ENCODE peak calls at places on chromosome 5, in seven cellular contexts. One of them, this sample, is unnamed.

GRCh38 chr5:129820-130219 is 37.9 kb downstream of the PLEKHG4B start:
- DNase-seq in A549: no peak
- DNase-seq in heart right ventricle: no peak
- DNase-seq in fibroblast of lung: peak; percentile 82
- DNase-seq in uterus: no peak
- DNase-seq in ovary: no peak
- DNase-seq in aorta: no peak
- DNase-seq in this sample: no peak

GRCh38 chr5:146400206-146400605 is 46.9 kb upstream of the TCERG1 start:
- DNase-seq in A549: no peak
- DNase-seq in heart right ventricle: no peak
- DNase-seq in fibroblast of lung: no peak
- DNase-seq in uterus: no peak
- DNase-seq in ovary: no peak
- DNase-seq in aorta: no peak
- DNase-seq in this sample: no peak

GRCh38 chr5:14149672-14150053 is 6.5 kb downstream of the TRIO start:
- DNase-seq in A549: no peak
- DNase-seq in heart right ventricle: no peak
- DNase-seq in fibroblast of lung: no peak
- DNase-seq in uterus: no peak
- DNase-seq in ovary: no peak
- DNase-seq in aorta: no peak
- DNase-seq in this sample: no peak

GRCh38 chr5:112830378-112830777 is 30.7 kb upstream of the SRP19 start:
- DNase-seq in A549: no peak
- DNase-seq in heart right ventricle: no peak
- DNase-seq in fibroblast of lung: no peak
- DNase-seq in uterus: no peak
- DNase-seq in ovary: no peak
- DNase-seq in aorta: no peak
- DNase-seq in this sample: no peak

GRCh38 chr5:131272365-131273123 is 8.7 kb downstream of the CDC42SE2 start:
- DNase-seq in A549: no peak
- DNase-seq in heart right ventricle: no peak
- DNase-seq in fibroblast of lung: no peak
- DNase-seq in uterus: no peak
- DNase-seq in ovary: no peak
- DNase-seq in aorta: no peak
- DNase-seq in this sample: no peak

GRCh38 chr5:37751227-37751626 is 88.6 kb downstream of the GDNF start:
- DNase-seq in A549: no peak
- DNase-seq in heart right ventricle: no peak
- DNase-seq in fibroblast of lung: no peak
- DNase-seq in uterus: no peak
- DNase-seq in ovary: no peak
- DNase-seq in aorta: no peak
- DNase-seq in this sample: no peak

GRCh38 chr5:65760504-65761275 is 38.7 kb downstream of the NLN start:
- DNase-seq in A549: no peak
- DNase-seq in heart right ventricle: peak; percentile 13
- DNase-seq in fibroblast of lung: peak; percentile 23
- DNase-seq in uterus: no peak
- DNase-seq in ovary: no peak
- DNase-seq in aorta: no peak
- DNase-seq in this sample: no peak

GRCh38 chr5:80269991-80270438 is 14.2 kb upstream of the SERINC5 start:
- DNase-seq in A549: no peak
- DNase-seq in heart right ventricle: no peak
- DNase-seq in fibroblast of lung: no peak
- DNase-seq in uterus: no peak
- DNase-seq in ovary: no peak
- DNase-seq in aorta: no peak
- DNase-seq in this sample: no peak

GRCh38 chr5:62522811-62523210 is 55.8 kb upstream of the LRRC70 start:
- DNase-seq in A549: no peak
- DNase-seq in heart right ventricle: no peak
- DNase-seq in fibroblast of lung: no peak
- DNase-seq in uterus: no peak
- DNase-seq in ovary: no peak
- DNase-seq in aorta: no peak
- DNase-seq in this sample: no peak

GRCh38 chr5:132086277-132086794 is 12.7 kb downstream of the CSF2 start:
- DNase-seq in A549: peak; percentile 44
- DNase-seq in heart right ventricle: peak; percentile 67
- DNase-seq in fibroblast of lung: peak; percentile 90
- DNase-seq in uterus: no peak
- DNase-seq in ovary: no peak
- DNase-seq in aorta: peak; percentile 87
- DNase-seq in this sample: peak; percentile 71

GRCh38 chr5:91851670-91852069 is 468.6 kb upstream of the ARRDC3 start:
- DNase-seq in A549: no peak
- DNase-seq in heart right ventricle: no peak
- DNase-seq in fibroblast of lung: no peak
- DNase-seq in uterus: no peak
- DNase-seq in ovary: no peak
- DNase-seq in aorta: no peak
- DNase-seq in this sample: no peak

GRCh38 chr5:178145965-178146820 is 7.5 kb downstream of the NHP2 start:
- DNase-seq in A549: peak; percentile 82
- DNase-seq in heart right ventricle: peak; percentile 48
- DNase-seq in fibroblast of lung: peak; percentile 33
- DNase-seq in uterus: peak; percentile 39
- DNase-seq in ovary: peak; percentile 43
- DNase-seq in aorta: peak; percentile 82
- DNase-seq in this sample: no peak

DNA sequence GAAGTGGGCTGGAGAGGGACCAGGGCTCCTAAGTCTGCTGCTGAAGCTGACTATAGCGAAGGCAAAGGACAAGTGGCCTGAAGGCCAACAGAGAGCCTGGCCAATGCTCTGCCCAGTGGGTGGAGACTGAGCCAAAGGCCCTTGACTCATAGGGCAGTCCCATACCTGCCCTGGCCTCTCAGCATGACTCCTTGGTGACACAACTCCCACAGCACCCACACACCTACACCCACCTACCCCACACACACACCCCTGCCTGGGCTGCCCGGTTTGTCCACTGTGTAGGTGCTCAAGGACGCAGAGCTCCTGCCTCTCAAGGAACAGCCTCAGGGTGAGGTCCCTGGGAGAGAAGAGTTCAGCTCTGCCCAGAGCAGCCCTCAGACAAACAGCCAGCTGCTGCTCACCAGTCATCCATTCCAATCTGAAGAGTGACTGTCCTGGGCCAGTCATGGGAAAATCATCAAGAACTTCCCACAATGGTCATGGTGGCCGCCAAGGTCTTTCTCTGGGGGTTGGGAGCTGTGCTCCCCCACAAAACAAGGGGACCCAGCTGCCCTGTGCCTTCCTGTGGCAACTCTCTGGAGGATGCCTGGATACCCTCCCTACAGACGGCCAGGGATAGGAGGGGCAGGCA is 5.0 kb downstream of the TNIP1 start:
- DNase-seq in A549: no peak
- DNase-seq in heart right ventricle: no peak
- DNase-seq in fibroblast of lung: no peak
- DNase-seq in uterus: no peak
- DNase-seq in ovary: no peak
- DNase-seq in aorta: peak; percentile 53
- DNase-seq in this sample: peak; percentile 52
- H3K4me1 ChIP-seq in A549: peaks cover 61% of the 10 kb centered on the region
- H3K4me1 ChIP-seq in heart right ventricle: peaks cover 55% of the 10 kb centered on the region
- H3K4me1 ChIP-seq in fibroblast of lung: peaks cover 20% of the 10 kb centered on the region
- H3K4me1 ChIP-seq in uterus: peaks cover 15% of the 10 kb centered on the region
- H3K4me1 ChIP-seq in ovary: peaks cover 4% of the 10 kb centered on the region
- H3K4me1 ChIP-seq in aorta: no peaks in the 10 kb centered on the region
- H3K4me1 ChIP-seq in this sample: peaks cover 80% of the 10 kb centered on the region

GRCh38 chr5:55225346-55225745 is 1.8 kb downstream of the MCIDAS start:
- DNase-seq in A549: no peak
- DNase-seq in heart right ventricle: no peak
- DNase-seq in fibroblast of lung: no peak
- DNase-seq in uterus: no peak
- DNase-seq in ovary: no peak
- DNase-seq in aorta: no peak
- DNase-seq in this sample: no peak

GRCh38 chr5:55230086-55230629 is 3.0 kb upstream of the MCIDAS start:
- DNase-seq in A549: no peak
- DNase-seq in heart right ventricle: no peak
- DNase-seq in fibroblast of lung: no peak
- DNase-seq in uterus: no peak
- DNase-seq in ovary: no peak
- DNase-seq in aorta: no peak
- DNase-seq in this sample: no peak

GRCh38 chr5:55226027-55226933 is 835 bp downstream of the MCIDAS start:
- DNase-seq in A549: peak; percentile 92
- DNase-seq in heart right ventricle: peak; percentile 33
- DNase-seq in fibroblast of lung: no peak
- DNase-seq in uterus: no peak
- DNase-seq in ovary: peak; percentile 47
- DNase-seq in aorta: peak; percentile 84
- DNase-seq in this sample: no peak

GRCh38 chr5:55226934-55227737 is at the start of gene MCIDAS:
- DNase-seq in A549: peak; percentile 88
- DNase-seq in heart right ventricle: peak; percentile 20
- DNase-seq in fibroblast of lung: no peak
- DNase-seq in uterus: no peak
- DNase-seq in ovary: no peak
- DNase-seq in aorta: peak; percentile 86
- DNase-seq in this sample: no peak

GRCh38 chr5:55227738-55228430 is 769 bp upstream of the MCIDAS start:
- DNase-seq in A549: no peak
- DNase-seq in heart right ventricle: no peak
- DNase-seq in fibroblast of lung: no peak
- DNase-seq in uterus: no peak
- DNase-seq in ovary: no peak
- DNase-seq in aorta: no peak
- DNase-seq in this sample: no peak
- H3K4me3 ChIP-seq in A549: peak overlapping the region; percentile 55
- H3K4me3 ChIP-seq in heart right ventricle: peak overlapping the region; percentile 41
- H3K4me3 ChIP-seq in fibroblast of lung: no peak overlapping the region
- H3K4me3 ChIP-seq in uterus: no peak overlapping the region
- H3K4me3 ChIP-seq in ovary: no peak overlapping the region
- H3K4me3 ChIP-seq in aorta: no peak overlapping the region
- H3K4me3 ChIP-seq in this sample: peak overlapping the region; percentile 65

DNA sequence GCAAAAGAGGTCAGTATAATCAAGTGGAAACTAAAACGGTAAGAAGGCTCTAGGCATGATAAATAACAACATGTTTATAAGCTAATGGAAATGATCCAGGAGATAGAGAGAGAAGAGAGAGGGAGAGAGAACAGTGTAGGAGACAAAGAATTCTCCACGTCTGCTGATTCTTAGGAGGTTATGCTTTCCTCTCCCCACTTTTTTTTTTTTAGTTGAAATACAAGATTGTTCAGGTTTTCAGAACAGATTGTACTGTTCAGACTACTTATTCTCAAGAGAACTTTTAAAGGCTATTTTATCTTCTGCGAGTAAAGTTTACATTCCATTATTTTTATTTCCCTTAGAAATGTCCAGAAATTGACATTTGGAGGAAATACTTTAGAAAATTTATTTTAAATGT is 4.0 kb downstream of the CCDC192 start:
- DNase-seq in A549: no peak
- DNase-seq in heart right ventricle: no peak
- DNase-seq in fibroblast of lung: peak; percentile 18
- DNase-seq in uterus: no peak
- DNase-seq in ovary: no peak
- DNase-seq in aorta: no peak
- DNase-seq in this sample: no peak
- H3K27ac ChIP-seq in A549: no peak overlapping the region
- H3K27ac ChIP-seq in heart right ventricle: peak overlapping the region; percentile 14
- H3K27ac ChIP-seq in fibroblast of lung: no peak overlapping the region
- H3K27ac ChIP-seq in uterus: no peak overlapping the region
- H3K27ac ChIP-seq in ovary: no peak overlapping the region
- H3K27ac ChIP-seq in aorta: no peak overlapping the region
- H3K27ac ChIP-seq in this sample: peak overlapping the region; percentile 23

GRCh38 chr5:150513375-150514309 is 5.7 kb downstream of the NDST1 start:
- DNase-seq in A549: no peak
- DNase-seq in heart right ventricle: no peak
- DNase-seq in fibroblast of lung: peak; percentile 21
- DNase-seq in uterus: no peak
- DNase-seq in ovary: no peak
- DNase-seq in aorta: no peak
- DNase-seq in this sample: no peak

GRCh38 chr5:150512368-150512747 is 4.4 kb downstream of the NDST1 start:
- DNase-seq in A549: no peak
- DNase-seq in heart right ventricle: no peak
- DNase-seq in fibroblast of lung: no peak
- DNase-seq in uterus: peak; percentile 54
- DNase-seq in ovary: no peak
- DNase-seq in aorta: no peak
- DNase-seq in this sample: peak; percentile 64

GRCh38 chr5:150515446-150515845 is 7.5 kb downstream of the NDST1 start:
- DNase-seq in A549: no peak
- DNase-seq in heart right ventricle: no peak
- DNase-seq in fibroblast of lung: peak; percentile 77
- DNase-seq in uterus: peak; percentile 70
- DNase-seq in ovary: peak; percentile 54
- DNase-seq in aorta: no peak
- DNase-seq in this sample: peak; percentile 67

GRCh38 chr5:150516011-150516410 is 8.1 kb downstream of the NDST1 start:
- DNase-seq in A549: no peak
- DNase-seq in heart right ventricle: no peak
- DNase-seq in fibroblast of lung: peak; percentile 42
- DNase-seq in uterus: no peak
- DNase-seq in ovary: peak; percentile 67
- DNase-seq in aorta: no peak
- DNase-seq in this sample: no peak

DNA sequence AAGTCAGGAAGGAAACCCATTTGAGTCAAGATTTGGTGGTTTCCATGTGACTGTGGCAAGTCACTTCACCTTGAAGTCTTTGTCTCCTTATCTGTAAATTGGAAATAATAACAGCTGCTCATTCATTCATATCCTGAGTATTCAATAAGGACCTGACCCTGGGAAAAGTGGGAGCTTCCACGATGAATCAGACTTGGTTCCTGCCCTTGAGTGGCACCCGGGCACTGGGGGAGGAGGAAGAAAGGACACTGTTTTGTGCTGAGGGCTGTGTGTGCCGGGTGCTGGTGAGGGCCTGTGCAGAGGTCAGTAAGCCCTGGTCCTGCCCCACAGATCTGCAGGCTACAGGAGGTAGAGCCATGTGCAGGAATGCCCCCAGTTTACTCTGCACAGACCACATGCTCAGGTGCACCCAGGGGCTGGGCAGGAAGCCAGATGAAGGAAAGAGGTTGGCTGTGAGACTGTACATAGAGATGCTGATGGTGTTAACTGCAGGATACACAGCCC is 6.8 kb downstream of the NDST1 start:
- DNase-seq in A549: peak; percentile 57
- DNase-seq in heart right ventricle: no peak
- DNase-seq in fibroblast of lung: no peak
- DNase-seq in uterus: no peak
- DNase-seq in ovary: no peak
- DNase-seq in aorta: no peak
- DNase-seq in this sample: peak; percentile 45
- H3K4me1 ChIP-seq in A549: peaks cover 96% of the 10 kb centered on the region
- H3K4me1 ChIP-seq in heart right ventricle: peaks cover 85% of the 10 kb centered on the region
- H3K4me1 ChIP-seq in fibroblast of lung: peaks cover 60% of the 10 kb centered on the region
- H3K4me1 ChIP-seq in uterus: peaks cover 29% of the 10 kb centered on the region
- H3K4me1 ChIP-seq in ovary: peaks cover 40% of the 10 kb centered on the region
- H3K4me1 ChIP-seq in aorta: no peaks in the 10 kb centered on the region
- H3K4me1 ChIP-seq in this sample: peaks cover 79% of the 10 kb centered on the region